ENCODE peak calls at places on chromosomes 3 and 15, in five cellular contexts. W is mucosa of descending colon, M is brain microvascular endothelial cell, T is bronchial epithelial cell, R is upper lobe of right lung. K is an unnamed sample.

GRCh38 chr3:140910860-140911259 is 30.8 kb upstream of the SLC25A36 start:
- DNase-seq in W (no peak), M (no peak), T (peak), R (no peak), K (no peak)

GRCh38 chr15:59166601-59167265 is 39.9 kb upstream of the LDHAL6B start:
- DNase-seq in W (no peak), M (no peak), T (peak), R (peak), K (no peak)

GRCh38 chr3:159779883-159780282 is 208.8 kb upstream of the IL12A start:
- DNase-seq in W (no peak), M (no peak), T (peak), R (no peak), K (no peak)

GRCh38 chr15:66805207-66805975 is 103.4 kb downstream of the SMAD6 start:
- DNase-seq in W (no peak), M (no peak), T (no peak), R (no peak), K (no peak)

GRCh38 chr3:37905987-37906674 is 44.5 kb downstream of the CTDSPL start:
- DNase-seq in W (no peak), M (peak), T (no peak), R (no peak), K (peak)

GRCh38 chr3:27560484-27561056 is 76.4 kb upstream of the SLC4A7 start:
- DNase-seq in W (peak), M (no peak), T (no peak), R (no peak), K (no peak)

GRCh38 chr3:102179321-102180290 is 255.2 kb upstream of the ZPLD1 start:
- DNase-seq in W (peak), M (peak), T (peak), R (no peak), K (no peak)

GRCh38 chr3:4906107-4906621 is 73.1 kb upstream of the BHLHE40 start:
- DNase-seq in W (no peak), M (peak), T (peak), R (no peak), K (no peak)

GRCh38 chr3:193650585-193650984 is 57.6 kb downstream of the OPA1 start:
- DNase-seq in W (no peak), M (no peak), T (no peak), R (no peak), K (no peak)

GRCh38 chr15:56242576-56243116 is 1.0 kb downstream of the RFX7 start:
- DNase-seq in W (no peak), M (no peak), T (peak), R (no peak), K (no peak)

GRCh38 chr15:34336947-34337556 is 529 bp downstream of the SLC12A6 start:
- DNase-seq in W (peak), M (no peak), T (no peak), R (no peak), K (no peak)

GRCh38 chr3:133928136-133928893 is 32.6 kb upstream of the RAB6B start:
- DNase-seq in W (no peak), M (no peak), T (no peak), R (no peak), K (no peak)

GRCh38 chr15:71716990-71717389 is 93.4 kb upstream of the NR2E3 start:
- DNase-seq in W (no peak), M (no peak), T (peak), R (no peak), K (no peak)

GRCh38 chr3:100158877-100159563 is 44.7 kb upstream of the FILIP1L start:
- DNase-seq in W (no peak), M (no peak), T (no peak), R (no peak), K (no peak)

GRCh38 chr3:2661078-2661477 is 449.1 kb downstream of the IL5RA start:
- DNase-seq in W (no peak), M (no peak), T (no peak), R (no peak), K (no peak)

GRCh38 chr3:177792363-177793030 is 595.2 kb upstream of the TBL1XR1 start:
- DNase-seq in W (no peak), M (no peak), T (no peak), R (no peak), K (no peak)

GRCh38 chr3:177787279-177788041 is 590.2 kb upstream of the TBL1XR1 start:
- DNase-seq in W (no peak), M (no peak), T (no peak), R (no peak), K (no peak)

GRCh38 chr3:177793451-177793850 is 596.2 kb upstream of the TBL1XR1 start:
- DNase-seq in W (no peak), M (no peak), T (no peak), R (no peak), K (no peak)

GRCh38 chr3:177789500-177789899 is 592.2 kb upstream of the TBL1XR1 start:
- DNase-seq in W (no peak), M (no peak), T (no peak), R (no peak), K (no peak)
- H3K4me3 ChIP-seq in W (no peak), M (no peak), T (no peak), R (no peak), K (no peak)

GRCh38 chr3:71805199-71805598 is 20.3 kb upstream of the PROK2 start:
- DNase-seq in W (no peak), M (no peak), T (no peak), R (no peak), K (no peak)

GRCh38 chr3:71803248-71803647 is 18.3 kb upstream of the PROK2 start:
- DNase-seq in W (no peak), M (no peak), T (no peak), R (no peak), K (no peak)

GRCh38 chr3:71805691-71806090 is 20.7 kb upstream of the PROK2 start:
- DNase-seq in W (no peak), M (no peak), T (no peak), R (no peak), K (no peak)

GRCh38 chr3:71800023-71800422 is 15.1 kb upstream of the PROK2 start:
- DNase-seq in W (no peak), M (no peak), T (no peak), R (no peak), K (no peak)

DNA sequence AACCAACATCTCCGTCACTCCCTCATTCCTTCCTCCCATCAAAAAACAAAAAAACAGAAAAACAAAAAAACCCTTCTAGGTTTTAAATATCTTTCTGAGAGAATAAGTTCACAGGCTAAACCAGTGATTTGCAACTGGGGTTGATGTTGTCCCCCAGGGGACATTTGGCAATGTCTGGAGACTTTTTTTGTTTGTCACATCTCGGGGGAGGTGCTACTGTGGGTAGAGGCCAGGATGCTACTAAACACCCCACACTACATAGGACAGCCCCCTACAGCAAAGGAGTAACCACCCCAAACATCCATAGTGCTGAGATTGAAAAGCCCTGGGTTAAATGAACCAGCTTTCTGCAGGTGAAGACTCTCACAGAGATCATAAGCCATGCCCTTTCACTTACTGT is 17.0 kb upstream of the PROK2 start:
- DNase-seq in W (no peak), M (no peak), T (no peak), R (no peak), K (no peak)
- H3K4me3 ChIP-seq in W (no peak), M (no peak), T (no peak), R (no peak), K (no peak)

DNA sequence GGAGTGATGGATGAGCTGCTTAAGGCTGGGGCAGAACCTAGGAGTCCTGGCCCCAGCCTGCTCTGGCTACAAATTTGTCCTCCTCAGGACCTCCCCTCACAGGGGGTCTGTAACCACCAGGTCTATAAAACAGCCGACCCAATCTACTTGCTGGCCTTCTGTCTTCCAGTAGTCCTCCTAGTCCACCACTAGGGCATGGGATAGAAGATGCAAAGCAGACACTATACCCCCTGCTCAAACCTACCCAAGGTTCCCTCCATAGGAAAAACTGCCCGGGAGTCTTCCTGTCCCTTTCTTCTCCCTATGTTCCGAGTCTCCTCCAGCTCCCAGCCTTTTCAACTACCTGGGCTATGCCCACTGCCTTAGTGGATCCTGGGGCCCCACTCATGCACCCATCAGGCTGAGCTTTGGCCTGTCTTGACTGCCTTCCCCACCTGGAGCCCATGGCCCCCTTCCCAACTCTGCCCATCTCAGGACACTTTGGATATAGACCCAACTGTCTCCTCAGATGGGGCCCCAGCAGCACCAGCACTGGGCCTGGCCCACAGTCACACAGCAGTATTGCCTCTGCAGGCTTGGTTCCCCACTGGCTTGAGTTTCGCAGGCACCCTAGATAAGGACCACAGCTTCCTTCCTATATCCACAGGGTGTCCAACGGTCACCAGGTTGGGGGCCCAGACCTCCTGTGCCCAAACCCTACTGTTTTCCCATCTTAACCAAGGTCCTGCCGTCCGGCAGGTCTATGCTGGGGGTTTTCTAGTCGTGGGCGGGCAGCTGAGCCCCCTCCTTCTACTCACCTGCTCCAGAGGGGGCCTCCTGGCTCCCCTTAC is 1.1 kb downstream of the HYAL3 start:
- DNase-seq in W (no peak), M (no peak), T (no peak), R (no peak), K (no peak)
- H3K4me3 ChIP-seq in W (no peak), M (peak), T (peak), R (peak), K (peak)

GRCh38 chr3:13349823-13350222 is 70.3 kb downstream of the NUP210 start:
- DNase-seq in W (no peak), M (no peak), T (no peak), R (no peak), K (no peak)

GRCh38 chr3:13347390-13347966 is 72.6 kb downstream of the NUP210 start:
- DNase-seq in W (no peak), M (peak), T (no peak), R (no peak), K (no peak)

GRCh38 chr3:13346481-13347389 is 73.4 kb downstream of the NUP210 start:
- DNase-seq in W (peak), M (no peak), T (peak), R (no peak), K (no peak)

GRCh38 chr3:13348671-13349396 is 71.3 kb downstream of the NUP210 start:
- DNase-seq in W (no peak), M (no peak), T (no peak), R (no peak), K (no peak)

GRCh38 chr3:13348100-13348499 is 72.0 kb downstream of the NUP210 start:
- DNase-seq in W (no peak), M (no peak), T (no peak), R (no peak), K (no peak)
- H3K4me3 ChIP-seq in W (no peak), M (no peak), T (no peak), R (no peak), K (no peak)

GRCh38 chr15:44188810-44189209 is 6.3 kb downstream of the FRMD5 start:
- DNase-seq in W (no peak), M (no peak), T (no peak), R (no peak), K (no peak)
- H3K4me3 ChIP-seq in W (no peak), M (no peak), T (no peak), R (no peak), K (no peak)

DNA sequence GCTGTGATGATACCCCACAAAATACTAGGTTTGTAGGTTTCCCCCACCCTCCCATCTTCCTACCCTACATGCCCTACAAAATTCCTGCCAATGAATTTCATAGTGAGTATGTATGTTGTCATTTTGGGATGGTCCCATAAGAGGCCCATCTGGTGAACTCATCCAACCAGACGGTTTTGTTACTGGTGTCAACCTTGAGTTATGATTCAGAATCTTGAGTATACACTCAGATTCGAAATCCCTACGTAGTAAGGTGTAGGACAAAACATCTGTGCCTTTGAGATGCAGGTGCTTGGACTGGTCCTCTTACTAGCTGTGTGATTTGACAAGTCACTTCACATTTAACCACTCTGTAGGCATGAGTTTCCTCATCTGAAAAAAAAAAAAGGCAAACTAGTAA is 3.6 kb downstream of the SIAH2 start:
- DNase-seq in W (no peak), M (no peak), T (peak), R (no peak), K (no peak)
- H3K4me3 ChIP-seq in W (no peak), M (no peak), T (no peak), R (no peak), K (no peak)

GRCh38 chr15:75704618-75705017 is 8.0 kb downstream of the CSPG4 start:
- DNase-seq in W (no peak), M (no peak), T (no peak), R (no peak), K (no peak)

GRCh38 chr15:75705854-75706681 is 6.6 kb downstream of the CSPG4 start:
- DNase-seq in W (no peak), M (peak), T (no peak), R (no peak), K (no peak)

GRCh38 chr15:75702431-75702830 is 10.2 kb downstream of the CSPG4 start:
- DNase-seq in W (no peak), M (no peak), T (no peak), R (no peak), K (no peak)

GRCh38 chr15:75704263-75704615 is 8.4 kb downstream of the CSPG4 start:
- DNase-seq in W (no peak), M (no peak), T (no peak), R (no peak), K (no peak)

DNA sequence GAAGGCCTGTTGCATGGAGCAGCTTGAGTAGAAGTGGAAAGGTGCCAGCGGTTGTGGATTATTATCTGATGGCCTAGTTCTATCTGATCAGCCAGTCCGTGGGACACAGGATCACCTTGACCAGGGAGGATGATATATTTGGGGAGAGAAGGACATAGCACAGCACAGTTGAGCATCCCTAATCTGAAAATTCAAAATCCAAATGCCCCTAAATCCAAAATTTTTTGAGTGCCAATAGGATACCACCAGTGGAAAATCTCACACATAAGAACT is 6.0 kb downstream of the CSPG4 start:
- DNase-seq in W (no peak), M (peak), T (no peak), R (no peak), K (no peak)
- H3K4me3 ChIP-seq in W (no peak), M (no peak), T (no peak), R (no peak), K (no peak)

GRCh38 chr3:29591579-29591978 is 310.7 kb downstream of the RBMS3 start:
- DNase-seq in W (no peak), M (no peak), T (peak), R (no peak), K (no peak)

GRCh38 chr3:29594261-29594660 is 313.4 kb downstream of the RBMS3 start:
- DNase-seq in W (no peak), M (no peak), T (no peak), R (no peak), K (no peak)

GRCh38 chr3:29601861-29602585 is 321.2 kb downstream of the RBMS3 start:
- DNase-seq in W (no peak), M (no peak), T (no peak), R (no peak), K (no peak)

GRCh38 chr3:29593802-29594201 is 312.9 kb downstream of the RBMS3 start:
- DNase-seq in W (no peak), M (no peak), T (no peak), R (no peak), K (no peak)

DNA sequence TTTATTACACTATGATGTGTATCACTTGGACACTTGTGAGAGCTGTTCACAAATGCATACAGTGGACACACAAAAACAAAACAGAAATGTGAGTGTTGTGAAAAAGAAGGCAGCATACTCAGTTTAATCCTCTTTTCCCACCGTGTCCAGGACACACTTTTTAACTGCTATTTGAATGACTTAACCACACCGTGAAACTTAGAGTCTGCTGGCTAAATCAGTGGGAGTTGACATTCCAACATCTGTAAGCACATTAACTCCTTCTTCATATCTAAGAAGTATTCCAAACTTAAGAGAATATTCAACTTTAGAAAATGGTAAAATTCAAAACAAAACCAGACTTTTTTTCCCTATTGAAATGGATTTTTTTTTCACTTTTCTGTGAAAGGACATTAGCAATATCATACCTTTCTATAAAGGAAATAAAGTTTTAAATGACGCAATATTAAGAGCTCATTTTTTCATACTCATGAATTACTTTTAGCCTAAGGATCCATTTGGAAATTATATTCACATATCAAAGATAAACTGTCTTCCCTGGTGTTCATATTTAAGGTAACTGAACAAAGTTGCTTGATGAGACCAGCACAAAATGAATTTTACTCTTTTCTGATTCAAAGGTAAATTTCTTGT is 316.6 kb downstream of the RBMS3 start:
- DNase-seq in W (no peak), M (no peak), T (no peak), R (no peak), K (no peak)
- H3K4me3 ChIP-seq in W (no peak), M (no peak), T (no peak), R (no peak), K (no peak)

DNA sequence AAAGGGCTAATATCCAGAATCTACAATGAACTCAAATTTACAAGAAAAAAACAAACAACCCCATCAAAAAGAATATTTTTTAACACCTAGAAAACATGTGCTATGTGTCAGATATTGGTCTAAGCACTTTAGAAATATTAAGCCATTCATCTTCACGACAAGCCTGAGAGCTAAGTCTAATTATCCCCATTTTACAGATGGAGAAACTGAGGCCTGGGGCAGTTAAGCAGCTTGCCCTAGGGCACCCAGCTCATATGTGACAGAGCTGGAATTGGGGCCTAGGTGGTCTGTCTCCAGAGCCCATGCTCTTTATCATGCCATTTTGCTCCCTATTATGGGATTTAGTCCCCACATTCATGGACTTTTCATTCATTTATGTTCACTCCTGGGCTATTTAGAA is 92.8 kb downstream of the CYP19A1 start:
- DNase-seq in W (no peak), M (no peak), T (no peak), R (no peak), K (no peak)
- H3K4me3 ChIP-seq in W (no peak), M (no peak), T (no peak), R (no peak), K (no peak)

K was measured in MG63.